ENCODE peak calls at places on chromosomes 13 and 19, in four cellular contexts. W is left ventricle myocardium inferior, O is adrenal gland, F is memory B cell. L is an unnamed sample.

GRCh38 chr13:110216403-110217041 is 90.4 kb downstream of the COL4A1 start:
- DNase-seq in W (no peak), O (peak; percentile 59), F (no peak), L (peak; percentile 90)

GRCh38 chr19:1065606-1066109 is 1.3 kb upstream of the ARHGAP45 start:
- DNase-seq in W (no peak), O (no peak), F (no peak), L (no peak)

GRCh38 chr13:60169239-60170031 is 5.7 kb upstream of the DIAPH3 start:
- DNase-seq in W (no peak), O (no peak), F (no peak), L (no peak)

GRCh38 chr13:21232196-21232595 is 55.7 kb downstream of the MRPL57 start:
- DNase-seq in W (no peak), O (peak; percentile 38), F (no peak), L (no peak)

GRCh38 chr19:2820112-2820702 is 539 bp downstream of the ZNF554 start:
- DNase-seq in W (no peak), O (no peak), F (no peak), L (peak; percentile 28)

GRCh38 chr13:41054212-41054877 is 7.0 kb upstream of the WBP4 start:
- DNase-seq in W (no peak), O (peak; percentile 45), F (peak; percentile 39), L (peak; percentile 67)

GRCh38 chr19:12985049-12985776 is 10.1 kb upstream of the NFIX start:
- DNase-seq in W (peak; percentile 67), O (peak; percentile 83), F (peak; percentile 39), L (peak; percentile 27)

GRCh38 chr19:3183721-3184641 is 1.7 kb upstream of the NCLN start:
- DNase-seq in W (no peak), O (no peak), F (no peak), L (no peak)

GRCh38 chr13:58999851-59000250 is 1163.9 kb downstream of the DIAPH3 start:
- DNase-seq in W (no peak), O (no peak), F (no peak), L (no peak)

GRCh38 chr13:95382411-95382810 is 81.2 kb upstream of the ABCC4 start:
- DNase-seq in W (no peak), O (no peak), F (no peak), L (no peak)

GRCh38 chr13:30422056-30422914 is at the start of gene UBE2L5:
- DNase-seq in W (peak; percentile 82), O (peak; percentile 70), F (peak; percentile 55), L (peak; percentile 82)

GRCh38 chr19:54449701-54450069 is 686 bp downstream of the LENG8 start:
- DNase-seq in W (no peak), O (no peak), F (no peak), L (peak; percentile 58)

GRCh38 chr19:19110410-19111137 is 27.7 kb downstream of the TMEM161A start:
- DNase-seq in W (no peak), O (no peak), F (no peak), L (no peak)

GRCh38 chr19:5934779-5935472 is 20.9 kb downstream of the CAPS start:
- DNase-seq in W (peak; percentile 40), O (no peak), F (no peak), L (peak; percentile 64)

L was measured in mesenchymal stem cell.